ENCODE peak calls at places on chromosomes 11 and 22, in ten cellular contexts. P is lower lobe of right lung; R is activated naive CD4-positive, alpha-beta T cell; D is amniotic stem cell; G is DMS153; B is stimulated activated CD4-positive, alpha-beta T cell treated with anti-CD3 and anti-CD28 coated beads, Interleukin-15, amount 100 ng/mL, for 1 hour; H is fibroblast of lung; O is IMR-90; U is stimulated activated CD8-positive, alpha-beta memory T cell treated with anti-CD3 and anti-CD28 coated beads, Interleukin-7, amount 100 ng/mL, for 1 hour; I is fibroblast of mammary gland. Q is an unnamed sample.
A peak's percentile ranks its signal among the peaks of the same experiment; 100 is the strongest.

GRCh38 chr22:33922268-33922667 is 2.0 kb upstream of the LARGE1 start:
- DNase-seq in R (no peak), G (no peak), P (no peak), I (peak; percentile 9), O (peak; percentile 34), B (no peak), D (no peak), H (peak; percentile 30), U (no peak), Q (peak; percentile 37)

GRCh38 chr11:67345949-67346819 is 7.2 kb downstream of the POLD4 start:
- DNase-seq in G (peak; percentile 36), H (peak; percentile 61), O (peak; percentile 58), P (no peak), D (no peak), R (no peak), B (no peak), U (no peak), I (peak; percentile 85), Q (peak; percentile 77)

GRCh38 chr11:101288392-101288791 is 158.8 kb upstream of the PGR start:
- DNase-seq in G (no peak), U (no peak), D (no peak), H (no peak), O (no peak), B (no peak), R (no peak), I (no peak), P (no peak), Q (no peak)

GRCh38 chr11:43579919-43580276 is 100.6 kb upstream of the HSD17B12 start:
- DNase-seq in P (no peak), R (no peak), O (no peak), I (no peak), B (no peak), H (no peak), D (no peak), U (no peak), G (no peak), Q (no peak)

GRCh38 chr11:78351193-78351592 is 66.4 kb downstream of the GAB2 start:
- DNase-seq in R (no peak), U (no peak), B (no peak), D (no peak), G (peak; percentile 52), H (no peak), I (no peak), O (no peak), P (no peak), Q (no peak)

GRCh38 chr11:106156290-106156937 is 79.0 kb downstream of the AASDHPPT start:
- DNase-seq in B (no peak), R (no peak), D (peak; percentile 19), O (peak; percentile 83), P (no peak), I (peak; percentile 79), G (no peak), U (no peak), H (peak; percentile 79), Q (peak; percentile 91)

GRCh38 chr11:135008001-135008405 is 596.0 kb upstream of the B3GAT1 start:
- DNase-seq in D (no peak), I (no peak), R (no peak), B (no peak), G (no peak), O (no peak), P (no peak), H (no peak), U (no peak), Q (no peak)

GRCh38 chr11:32231909-32232493 is 141.1 kb downstream of the RCN1 start:
- DNase-seq in B (no peak), O (peak; percentile 14), U (no peak), G (no peak), I (peak; percentile 37), P (no peak), H (peak; percentile 20), R (no peak), D (no peak), Q (peak; percentile 50)

GRCh38 chr11:79371152-79371551 is 69.7 kb downstream of the TENM4 start:
- DNase-seq in G (no peak), R (no peak), B (no peak), U (no peak), P (no peak), I (no peak), O (no peak), D (no peak), H (peak; percentile 16), Q (no peak)

GRCh38 chr11:104650234-104650633 is 248.0 kb downstream of the CASP12 start:
- DNase-seq in B (no peak), G (no peak), H (no peak), P (no peak), U (no peak), O (no peak), D (no peak), I (peak; percentile 19), R (no peak), Q (no peak)

GRCh38 chr22:19176175-19176630 is 2.3 kb downstream of the SLC25A1 start:
- DNase-seq in U (no peak), B (no peak), O (no peak), D (no peak), I (no peak), P (no peak), G (no peak), H (no peak), R (no peak), Q (no peak)

GRCh38 chr22:46042786-46043185 is 65.8 kb upstream of the WNT7B start:
- DNase-seq in I (peak; percentile 34), D (no peak), R (no peak), U (no peak), G (no peak), H (peak; percentile 33), O (peak; percentile 32), B (no peak), P (peak; percentile 28), Q (no peak)

GRCh38 chr22:22391543-22391942 is 117.0 kb downstream of the ZNF280B start:
- DNase-seq in O (no peak), R (no peak), U (no peak), B (no peak), H (no peak), I (no peak), G (no peak), D (no peak), P (no peak), Q (no peak)

GRCh38 chr11:106480581-106481185 is 403.2 kb downstream of the AASDHPPT start:
- DNase-seq in O (peak; percentile 30), P (no peak), U (no peak), D (no peak), B (no peak), R (no peak), H (peak; percentile 86), I (peak; percentile 21), G (no peak), Q (peak; percentile 38)

GRCh38 chr22:29071261-29072045 is 1.4 kb upstream of the KREMEN1 start:
- DNase-seq in H (peak; percentile 39), R (no peak), O (peak; percentile 7), G (peak; percentile 45), I (no peak), B (peak; percentile 12), P (peak; percentile 72), U (no peak), D (no peak), Q (peak; percentile 38)

GRCh38 chr11:78940500-78941225 is 366.0 kb upstream of the NARS2 start:
- DNase-seq in O (no peak), I (no peak), R (no peak), G (peak; percentile 89), D (no peak), P (no peak), B (no peak), U (no peak), H (no peak), Q (no peak)

GRCh38 chr11:61273151-61274078 is 21.7 kb downstream of the VWCE start:
- DNase-seq in D (no peak), G (no peak), B (no peak), I (no peak), U (no peak), R (no peak), P (peak; percentile 87), H (no peak), O (no peak), Q (no peak)

GRCh38 chr11:74434528-74434927 is 32.8 kb downstream of the KCNE3 start:
- DNase-seq in D (no peak), G (no peak), O (peak; percentile 77), H (no peak), U (no peak), R (no peak), B (no peak), P (no peak), I (no peak), Q (no peak)

GRCh38 chr11:72955466-72955865 is 141.3 kb downstream of the ATG16L2 start:
- DNase-seq in O (no peak), G (no peak), U (no peak), P (no peak), H (no peak), I (no peak), R (no peak), D (no peak), B (no peak), Q (no peak)

GRCh38 chr11:120969993-120970392 is 53.9 kb upstream of the TBCEL start:
- DNase-seq in H (no peak), B (no peak), I (no peak), R (no peak), P (no peak), O (no peak), G (no peak), U (no peak), D (no peak), Q (no peak)

GRCh38 chr22:35115515-35115914 is 49.6 kb downstream of the ISX start:
- DNase-seq in R (no peak), O (no peak), P (no peak), B (no peak), I (no peak), G (no peak), U (no peak), D (no peak), H (no peak), Q (no peak)

GRCh38 chr11:131899954-131900580 is 529.7 kb downstream of the NTM start:
- DNase-seq in P (no peak), O (no peak), G (no peak), I (no peak), R (no peak), U (no peak), H (no peak), D (no peak), B (no peak), Q (no peak)

GRCh38 chr11:61018059-61018458 is 46.6 kb downstream of the CD6 start:
- DNase-seq in P (no peak), D (no peak), I (no peak), U (no peak), B (no peak), H (no peak), R (no peak), G (no peak), O (no peak), Q (no peak)

GRCh38 chr11:114081641-114082414 is 22.3 kb downstream of the ZBTB16 start:
- DNase-seq in U (no peak), H (peak; percentile 71), O (no peak), D (no peak), G (no peak), I (peak; percentile 89), B (no peak), R (no peak), P (no peak), Q (peak; percentile 75)

GRCh38 chr11:110431212-110432073 is 1.7 kb downstream of the FDX1 start:
- DNase-seq in R (no peak), B (no peak), D (no peak), O (peak; percentile 31), P (no peak), H (peak; percentile 19), U (no peak), G (no peak), I (no peak), Q (peak; percentile 26)

GRCh38 chr11:1035577-1036283 is 788 bp downstream of the MUC6 start:
- DNase-seq in O (no peak), G (no peak), I (no peak), P (no peak), U (no peak), H (no peak), D (no peak), B (no peak), R (no peak), Q (no peak)

GRCh38 chr11:75031224-75031753 is 42.6 kb downstream of the NEU3 start:
- DNase-seq in G (no peak), H (peak; percentile 89), I (peak; percentile 96), U (no peak), R (no peak), B (no peak), P (no peak), O (peak; percentile 97), D (peak; percentile 10), Q (peak; percentile 92)

GRCh38 chr22:33923660-33924246 is 3.5 kb upstream of the LARGE1 start:
- DNase-seq in I (peak; percentile 75), D (peak; percentile 63), O (peak; percentile 74), U (no peak), P (no peak), G (peak; percentile 50), H (peak; percentile 59), B (no peak), R (no peak), Q (peak; percentile 86)